ENCODE peak calls at places on chromosome 14, in eight cellular contexts. J is glutamatergic neuron; U is hypothalamus; K is HTR-8/SVneo; T is activated T-cell treated with anti-CD3 and anti-CD28 coated beads, Interleukin-2, amount 50 U/mL, for 72 hours; I is stimulated activated CD4-positive, alpha-beta T cell treated with anti-CD3 and anti-CD28 coated beads, Interleukin-2, amount 100 ng/mL, for 24 hours; C is A172; F is ovary. E is an unnamed sample.

GRCh38 chr14:79730911-79731310 is 480.4 kb downstream of the DIO2 start:
- DNase-seq in C (no peak), I (no peak), J (no peak), U (no peak), T (no peak), K (no peak), F (no peak), E (no peak)

GRCh38 chr14:61444215-61444768 is 122.9 kb downstream of the PRKCH start:
- DNase-seq in T (peak), C (no peak), U (no peak), K (no peak), F (no peak), I (peak), J (no peak), E (no peak)

GRCh38 chr14:61512508-61512907 is 182.8 kb upstream of the HIF1A start:
- DNase-seq in F (no peak), I (no peak), J (no peak), C (no peak), K (no peak), T (no peak), U (no peak), E (no peak)

GRCh38 chr14:104893435-104894207 is 28.6 kb downstream of the CEP170B start:
- DNase-seq in J (peak), T (no peak), F (peak), C (no peak), U (no peak), I (no peak), K (no peak), E (no peak)

GRCh38 chr14:22556990-22557623 is 31.9 kb downstream of the DAD1 start:
- DNase-seq in U (peak), K (peak), F (peak), C (peak), T (peak), J (peak), I (peak), E (no peak)

GRCh38 chr14:96095058-96095457 is 55.9 kb downstream of the C14orf132 start:
- DNase-seq in U (no peak), J (no peak), F (no peak), T (no peak), I (no peak), C (no peak), K (no peak), E (no peak)

GRCh38 chr14:95359974-95360826 is 40.5 kb upstream of the CLMN start:
- DNase-seq in F (no peak), I (no peak), K (no peak), C (no peak), U (no peak), T (no peak), J (peak), E (no peak)

GRCh38 chr14:67186369-67186768 is 2.9 kb upstream of the GARIN2 start:
- DNase-seq in U (no peak), J (no peak), F (no peak), T (no peak), I (no peak), C (no peak), K (no peak), E (no peak)

GRCh38 chr14:31128601-31129526 is 78.7 kb downstream of the HECTD1 start:
- DNase-seq in J (no peak), U (no peak), T (no peak), K (no peak), I (no peak), F (no peak), C (no peak), E (no peak)

GRCh38 chr14:63470877-63471565 is 72.2 kb downstream of the PPP2R5E start:
- DNase-seq in U (no peak), F (no peak), C (peak), J (no peak), K (peak), I (no peak), T (no peak), E (peak)

GRCh38 chr14:69587389-69587788 is 12.7 kb upstream of the CCDC177 start:
- DNase-seq in U (no peak), I (no peak), J (no peak), K (no peak), T (no peak), C (no peak), F (no peak), E (no peak)

GRCh38 chr14:94946244-94946643 is 176.3 kb upstream of the GSC start:
- DNase-seq in T (no peak), U (no peak), I (no peak), F (no peak), C (no peak), K (no peak), J (no peak), E (no peak)

GRCh38 chr14:104770851-104771272 is 17.9 kb downstream of the SIVA1 start:
- DNase-seq in F (no peak), C (no peak), I (peak), U (no peak), T (no peak), J (no peak), K (no peak), E (no peak)

GRCh38 chr14:31441273-31442110 is 15.8 kb downstream of the DTD2 start:
- DNase-seq in K (no peak), I (no peak), F (no peak), T (no peak), U (no peak), J (no peak), C (peak), E (no peak)

GRCh38 chr14:52694761-52695480 is 437 bp downstream of the ERO1A start:
- DNase-seq in J (no peak), U (no peak), T (peak), C (peak), I (peak), K (peak), F (peak), E (no peak)

GRCh38 chr14:99035268-99035667 is 236.7 kb downstream of the BCL11B start:
- DNase-seq in F (peak), K (no peak), U (no peak), J (no peak), I (no peak), C (peak), T (no peak), E (no peak)

GRCh38 chr14:62039871-62040270 is 277.7 kb downstream of the SNAPC1 start:
- DNase-seq in T (no peak), J (no peak), F (no peak), C (no peak), U (no peak), I (no peak), K (no peak), E (no peak)

GRCh38 chr14:68695326-68695768 is 97.5 kb downstream of the ZFP36L1 start:
- DNase-seq in I (peak), K (peak), T (peak), C (peak), J (no peak), F (peak), U (no peak), E (peak)

GRCh38 chr14:104320611-104321086 is 182.3 kb downstream of the KIF26A start:
- DNase-seq in F (no peak), T (no peak), K (no peak), J (peak), U (no peak), C (no peak), I (no peak), E (no peak)

GRCh38 chr14:52166822-52167221 is 98.0 kb upstream of the NID2 start:
- DNase-seq in J (no peak), F (no peak), I (no peak), U (no peak), K (no peak), T (no peak), C (no peak), E (no peak)

GRCh38 chr14:100691395-100692025 is 35.2 kb upstream of the DLK1 start:
- DNase-seq in C (peak), I (no peak), T (no peak), J (no peak), F (no peak), K (no peak), U (no peak), E (no peak)

GRCh38 chr14:104638927-104639450 is 34.4 kb upstream of the TMEM179 start:
- DNase-seq in C (no peak), T (no peak), U (no peak), F (no peak), I (no peak), K (no peak), J (no peak), E (no peak)

GRCh38 chr14:87852107-87852506 is 140.9 kb downstream of the GALC start:
- DNase-seq in I (no peak), F (no peak), C (no peak), T (no peak), U (no peak), K (no peak), J (no peak), E (no peak)

GRCh38 chr14:22333408-22334274 is 255.4 kb downstream of the DAD1 start:
- DNase-seq in F (no peak), J (no peak), U (no peak), K (peak), I (no peak), T (no peak), C (peak), E (no peak)

GRCh38 chr14:67571275-67571990 is 28.6 kb downstream of the PIGH start:
- DNase-seq in U (peak), K (peak), I (peak), F (peak), C (peak), J (peak), T (peak), E (peak)

GRCh38 chr14:104442107-104442551 is 137.4 kb upstream of the C14orf180 start:
- DNase-seq in T (no peak), C (no peak), F (no peak), U (no peak), J (peak), K (no peak), I (no peak), E (no peak)

GRCh38 chr14:37830271-37830670 is 234.8 kb downstream of the TTC6 start:
- DNase-seq in F (no peak), U (no peak), I (no peak), J (no peak), C (no peak), K (no peak), T (no peak), E (no peak)

GRCh38 chr14:38121280-38121679 is 86.4 kb upstream of the SSTR1 start:
- DNase-seq in I (no peak), K (no peak), F (no peak), T (no peak), C (no peak), U (no peak), J (no peak), E (no peak)

E was measured in pulmonary artery endothelial cell.